ENCODE peak calls at places on chromosomes 11 and 22, in six cellular contexts. F, S, G, D, R and O are unnamed samples.

GRCh38 chr22:27133951-27134664 is 476.7 kb downstream of the MIAT start:
- DNase-seq in F (no peak), S (no peak), G (peak), D (no peak), R (no peak), O (peak)

GRCh38 chr11:40274017-40274416 is 1185.4 kb downstream of the LRRC4C start:
- DNase-seq in F (no peak), S (no peak), G (no peak), D (no peak), R (no peak), O (no peak)

GRCh38 chr11:66676931-66677598 is 622 bp downstream of the RBM4B start:
- DNase-seq in F (no peak), S (no peak), G (no peak), D (no peak), R (no peak), O (no peak)

GRCh38 chr11:46247664-46248063 is 29.8 kb upstream of the CREB3L1 start:
- DNase-seq in F (peak), S (no peak), G (no peak), D (no peak), R (no peak), O (no peak)

GRCh38 chr11:69449320-69450063 is 32.0 kb upstream of the LINC01488 start:
- DNase-seq in F (peak), S (no peak), G (peak), D (peak), R (no peak), O (no peak)

GRCh38 chr22:44667829-44668189 is 34.2 kb upstream of the PRR5 start:
- DNase-seq in F (no peak), S (no peak), G (no peak), D (no peak), R (no peak), O (no peak)

GRCh38 chr11:17694711-17695110 is 24.7 kb upstream of the MYOD1 start:
- DNase-seq in F (no peak), S (no peak), G (no peak), D (no peak), R (no peak), O (no peak)

GRCh38 chr11:67983916-67984315 is 20.0 kb downstream of the UNC93B1 start:
- DNase-seq in F (no peak), S (no peak), G (no peak), D (peak), R (no peak), O (no peak)

GRCh38 chr22:38973289-38974169 is 8.6 kb upstream of the APOBEC3B start:
- DNase-seq in F (peak), S (peak), G (peak), D (no peak), R (no peak), O (peak)

GRCh38 chr22:37406836-37407235 is 20.4 kb downstream of the ELFN2 start:
- DNase-seq in F (no peak), S (no peak), G (no peak), D (no peak), R (no peak), O (no peak)

DNA sequence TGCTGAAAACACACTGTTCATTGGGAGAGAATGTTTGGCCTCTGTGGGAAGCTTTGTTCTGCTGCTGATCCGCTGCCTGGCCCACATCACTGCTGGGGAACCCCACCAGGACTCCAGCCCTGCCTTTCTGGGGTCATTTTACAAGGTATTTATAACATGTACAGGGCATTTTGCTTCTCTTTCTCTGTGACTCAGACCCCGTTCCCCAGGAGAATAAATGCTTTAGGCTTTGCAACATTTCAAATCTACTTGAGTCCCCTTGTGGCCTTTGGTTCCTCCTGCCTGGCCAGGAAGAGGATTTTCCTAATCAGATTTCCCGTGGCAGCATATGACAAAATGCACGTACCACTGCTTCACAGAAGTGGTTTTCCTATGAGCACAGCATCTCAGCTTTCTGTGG is 43.0 kb downstream of the BTG4 start:
- DNase-seq in F (no peak), S (no peak), G (no peak), D (no peak), R (no peak), O (no peak)
- TF ChIP-seq TAF1 in F (no peak), S (no peak), G (no peak), D (no peak), R (no peak), O (no peak)

GRCh38 chr11:126414615-126415014 is 59.1 kb downstream of the ST3GAL4 start:
- DNase-seq in F (no peak), S (no peak), G (no peak), D (no peak), R (no peak), O (no peak)

GRCh38 chr11:126417463-126417862 is 62.0 kb downstream of the ST3GAL4 start:
- DNase-seq in F (no peak), S (no peak), G (no peak), D (no peak), R (no peak), O (no peak)

GRCh38 chr11:126415128-126415527 is 59.6 kb downstream of the ST3GAL4 start:
- DNase-seq in F (no peak), S (no peak), G (no peak), D (no peak), R (no peak), O (no peak)

GRCh38 chr11:126416542-126417090 is 61.1 kb downstream of the ST3GAL4 start:
- DNase-seq in F (no peak), S (no peak), G (no peak), D (peak), R (peak), O (peak)

GRCh38 chr11:126415669-126416420 is 60.4 kb downstream of the ST3GAL4 start:
- DNase-seq in F (no peak), S (no peak), G (no peak), D (no peak), R (no peak), O (no peak)
- TF ChIP-seq POLR2AphosphoS5 in F (no peak), S (no peak), G (no peak), D (no peak), R (no peak), O (no peak)

GRCh38 chr11:72456651-72457050 is 22.3 kb upstream of the CLPB start:
- DNase-seq in F (no peak), S (no peak), G (no peak), D (peak), R (no peak), O (no peak)
- TF ChIP-seq TAF1 in F (no peak), S (no peak), G (no peak), D (no peak), R (no peak), O (no peak)

GRCh38 chr22:47420211-47420610 is 657.8 kb downstream of the TBC1D22A start:
- DNase-seq in F (no peak), S (no peak), G (no peak), D (no peak), R (no peak), O (no peak)

GRCh38 chr22:47419239-47419638 is 656.8 kb downstream of the TBC1D22A start:
- DNase-seq in F (no peak), S (no peak), G (no peak), D (no peak), R (no peak), O (no peak)

GRCh38 chr22:47421846-47422245 is 659.4 kb downstream of the TBC1D22A start:
- DNase-seq in F (no peak), S (no peak), G (no peak), D (no peak), R (no peak), O (no peak)

GRCh38 chr22:47422736-47423135 is 660.3 kb downstream of the TBC1D22A start:
- DNase-seq in F (no peak), S (no peak), G (no peak), D (no peak), R (no peak), O (no peak)

DNA sequence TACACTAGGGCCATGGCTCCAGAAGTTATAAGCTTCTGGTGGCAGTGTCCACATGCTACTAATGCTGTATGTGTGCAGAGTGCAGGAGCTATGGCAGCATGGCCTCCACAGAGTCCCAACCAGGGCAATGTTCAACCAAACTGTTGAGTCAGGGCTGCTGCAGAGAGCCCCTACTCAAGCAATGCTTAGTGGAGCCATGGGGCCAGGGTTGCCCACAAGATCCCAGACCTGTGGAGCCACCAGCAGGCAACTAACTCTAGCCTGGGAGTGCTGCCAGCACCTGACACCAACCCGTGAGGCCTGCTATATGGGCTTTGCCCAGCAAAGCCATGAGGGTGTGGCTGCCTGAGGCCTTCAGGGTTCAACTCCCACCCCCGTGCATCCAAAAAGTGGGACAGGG is 655.2 kb downstream of the TBC1D22A start:
- DNase-seq in F (no peak), S (no peak), G (no peak), D (no peak), R (no peak), O (no peak)
- TF ChIP-seq POLR2AphosphoS5 in F (no peak), S (no peak), G (no peak), D (no peak), R (no peak), O (no peak)

GRCh38 chr11:95891423-95892177 is 32.3 kb downstream of the MTMR2 start:
- DNase-seq in F (no peak), S (no peak), G (no peak), D (no peak), R (no peak), O (no peak)
- TF ChIP-seq TAF1 in F (no peak), S (no peak), G (no peak), D (no peak), R (no peak), O (no peak)